ENCODE peak calls at places on chromosomes 3 and 15, in nine cellular contexts. Z is lower lobe of right lung, M is Peyer's patch, A is lower leg skin, E is cardiac fibroblast, B is heart right ventricle, Y is foreskin fibroblast, U is HepG2, V is PC-3. O is an unnamed sample.

GRCh38 chr3:48966876-48967361 is 23.1 kb upstream of the P4HTM start:
- DNase-seq in Z (no peak), M (no peak), A (peak), E (no peak), B (no peak), Y (no peak), U (no peak), V (no peak), O (no peak)

GRCh38 chr15:90203922-90204321 is 2.8 kb downstream of the SEMA4B start:
- DNase-seq in Z (no peak), M (no peak), A (no peak), E (peak), B (no peak), Y (no peak), U (no peak), V (no peak), O (no peak)

GRCh38 chr3:42728056-42728455 is 25.5 kb upstream of the HHATL start:
- DNase-seq in Z (no peak), M (no peak), A (peak), E (no peak), B (peak), Y (no peak), U (no peak), V (no peak), O (no peak)

GRCh38 chr3:192445768-192446644 is 281.3 kb downstream of the FGF12 start:
- DNase-seq in Z (no peak), M (no peak), A (no peak), E (no peak), B (no peak), Y (no peak), U (no peak), V (no peak), O (peak)

GRCh38 chr3:127350172-127351050 is 62.6 kb upstream of the PRR20G start:
- DNase-seq in Z (no peak), M (no peak), A (no peak), E (no peak), B (no peak), Y (no peak), U (no peak), V (no peak), O (no peak)

GRCh38 chr15:88704791-88705768 is 66.3 kb downstream of the ISG20 start:
- DNase-seq in Z (no peak), M (no peak), A (peak), E (peak), B (peak), Y (peak), U (no peak), V (no peak), O (no peak)

GRCh38 chr15:77659350-77660321 is 26.9 kb upstream of the LINGO1 start:
- DNase-seq in Z (peak), M (peak), A (no peak), E (peak), B (peak), Y (peak), U (peak), V (peak), O (peak)

GRCh38 chr3:179933079-179933478 is 103.7 kb downstream of the PEX5L start:
- DNase-seq in Z (no peak), M (no peak), A (no peak), E (no peak), B (no peak), Y (no peak), U (no peak), V (no peak), O (no peak)

GRCh38 chr15:27990411-27991338 is 108.4 kb downstream of the OCA2 start:
- DNase-seq in Z (no peak), M (no peak), A (no peak), E (no peak), B (no peak), Y (no peak), U (no peak), V (no peak), O (no peak)

GRCh38 chr3:156158656-156159295 is 38.4 kb downstream of the KCNAB1 start:
- DNase-seq in Z (no peak), M (no peak), A (no peak), E (no peak), B (no peak), Y (no peak), U (no peak), V (no peak), O (no peak)

GRCh38 chr15:40929730-40930429 is 740 bp downstream of the DLL4 start:
- DNase-seq in Z (peak), M (peak), A (no peak), E (peak), B (no peak), Y (peak), U (no peak), V (peak), O (no peak)

GRCh38 chr3:54826255-54826691 is 101.6 kb downstream of the LRTM1 start:
- DNase-seq in Z (no peak), M (no peak), A (no peak), E (no peak), B (no peak), Y (peak), U (no peak), V (no peak), O (no peak)

GRCh38 chr15:65550681-65551098 is 20.4 kb downstream of the HACD3 start:
- DNase-seq in Z (no peak), M (no peak), A (no peak), E (peak), B (no peak), Y (no peak), U (no peak), V (no peak), O (no peak)

GRCh38 chr3:147410126-147410517 is 957 bp downstream of the ZIC1 start:
- DNase-seq in Z (no peak), M (no peak), A (peak), E (no peak), B (no peak), Y (no peak), U (no peak), V (no peak), O (no peak)

GRCh38 chr15:73906346-73907017 is 19.8 kb upstream of the LOXL1 start:
- DNase-seq in Z (peak), M (peak), A (no peak), E (peak), B (no peak), Y (peak), U (no peak), V (no peak), O (no peak)

GRCh38 chr15:74794248-74794969 is 12.5 kb downstream of the CSK start:
- DNase-seq in Z (no peak), M (no peak), A (no peak), E (no peak), B (no peak), Y (no peak), U (no peak), V (no peak), O (no peak)

GRCh38 chr15:38225381-38225780 is 27.3 kb upstream of the SPRED1 start:
- DNase-seq in Z (no peak), M (no peak), A (no peak), E (no peak), B (no peak), Y (no peak), U (no peak), V (no peak), O (peak)

GRCh38 chr15:82551646-82552247 is 11.5 kb upstream of the RPS17 start:
- DNase-seq in Z (no peak), M (no peak), A (no peak), E (no peak), B (no peak), Y (no peak), U (no peak), V (peak), O (peak)

GRCh38 chr3:128174645-128175590 is 21.6 kb downstream of the EEFSEC start:
- DNase-seq in Z (no peak), M (no peak), A (peak), E (peak), B (no peak), Y (no peak), U (no peak), V (no peak), O (no peak)

GRCh38 chr3:48918388-48919214 is at the start of gene ARIH2:
- DNase-seq in Z (peak), M (peak), A (peak), E (peak), B (peak), Y (peak), U (peak), V (peak), O (peak)

GRCh38 chr3:46578973-46579755 is 13.1 kb upstream of the LRRC2 start:
- DNase-seq in Z (no peak), M (no peak), A (no peak), E (no peak), B (no peak), Y (no peak), U (peak), V (no peak), O (no peak)

GRCh38 chr3:38011111-38011510 is 18.3 kb downstream of the PLCD1 start:
- DNase-seq in Z (peak), M (peak), A (no peak), E (no peak), B (no peak), Y (no peak), U (no peak), V (no peak), O (no peak)

GRCh38 chr3:183638092-183638644 is 2.7 kb downstream of the KLHL24 start:
- DNase-seq in Z (no peak), M (no peak), A (no peak), E (no peak), B (no peak), Y (no peak), U (no peak), V (peak), O (no peak)

GRCh38 chr15:36422631-36423030 is 156.8 kb upstream of the CDIN1 start:
- DNase-seq in Z (no peak), M (no peak), A (no peak), E (no peak), B (no peak), Y (no peak), U (peak), V (no peak), O (no peak)

GRCh38 chr3:189365609-189366564 is 194.1 kb downstream of the TPRG1 start:
- DNase-seq in Z (no peak), M (no peak), A (no peak), E (peak), B (no peak), Y (no peak), U (no peak), V (no peak), O (no peak)

GRCh38 chr15:77818484-77819270 is 186.0 kb upstream of the LINGO1 start:
- DNase-seq in Z (no peak), M (no peak), A (no peak), E (no peak), B (no peak), Y (no peak), U (no peak), V (no peak), O (no peak)

GRCh38 chr3:60147249-60147648 is 1097.4 kb upstream of the CFAP20DC start:
- DNase-seq in Z (no peak), M (no peak), A (no peak), E (no peak), B (no peak), Y (no peak), U (no peak), V (no peak), O (no peak)

GRCh38 chr3:141575879-141576743 is 89.3 kb downstream of the RASA2 start:
- DNase-seq in Z (no peak), M (no peak), A (no peak), E (peak), B (no peak), Y (no peak), U (peak), V (peak), O (no peak)

GRCh38 chr15:67884514-67885225 is 44.8 kb upstream of the RNU6-1 start:
- DNase-seq in Z (peak), M (peak), A (peak), E (peak), B (peak), Y (peak), U (peak), V (peak), O (peak)

GRCh38 chr3:69294014-69294771 is 91.7 kb downstream of the FRMD4B start:
- DNase-seq in Z (no peak), M (no peak), A (no peak), E (peak), B (no peak), Y (no peak), U (no peak), V (peak), O (peak)

GRCh38 chr3:29552036-29552435 is 271.2 kb downstream of the RBMS3 start:
- DNase-seq in Z (no peak), M (no peak), A (no peak), E (peak), B (no peak), Y (no peak), U (no peak), V (no peak), O (no peak)

DNA sequence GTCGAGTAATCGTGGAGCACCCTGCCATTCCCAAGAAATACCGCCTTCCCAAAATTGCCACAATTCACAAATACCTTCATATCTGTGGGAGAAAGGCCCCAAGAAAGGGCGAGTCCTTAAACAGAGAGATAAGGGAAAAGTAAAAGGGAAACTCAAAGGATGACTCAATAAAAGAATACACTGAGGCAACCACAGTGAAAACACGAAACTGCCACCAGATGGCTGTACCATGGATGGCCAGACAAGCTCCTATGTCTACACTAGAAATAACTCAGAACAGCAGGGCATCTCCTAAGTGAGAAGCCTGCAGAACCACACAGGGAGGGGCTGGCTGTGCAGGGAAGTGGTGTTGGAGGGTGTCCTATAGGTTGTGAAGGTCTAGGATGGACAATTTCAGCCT is 25.0 kb downstream of the SRGAP3 start:
- DNase-seq in Z (no peak), M (no peak), A (no peak), E (peak), B (no peak), Y (no peak), U (no peak), V (peak), O (no peak)
- TF ChIP-seq CTCF in Z (no peak), M (no peak), A (no peak), E (no peak), B (no peak), Y (no peak), U (no peak), V (peak), O (peak)

GRCh38 chr15:100041380-100041779 is 300.4 kb downstream of the ADAMTS17 start:
- DNase-seq in Z (no peak), M (no peak), A (no peak), E (no peak), B (no peak), Y (no peak), U (no peak), V (no peak), O (no peak)
- TF ChIP-seq CTCF in Z (no peak), M (no peak), A (no peak), E (no peak), B (no peak), Y (no peak), U (no peak), V (no peak), O (no peak)

GRCh38 chr15:45134682-45135604 is 5.1 kb downstream of the DUOX1 start:
- DNase-seq in Z (peak), M (no peak), A (no peak), E (no peak), B (no peak), Y (no peak), U (no peak), V (no peak), O (no peak)
- TF ChIP-seq CTCF in Z (no peak), M (peak), A (no peak), E (no peak), B (peak), Y (no peak), U (no peak), V (no peak), O (no peak)

GRCh38 chr15:54941417-54941816 is 255.3 kb downstream of the RSL24D1 start:
- DNase-seq in Z (no peak), M (no peak), A (no peak), E (no peak), B (no peak), Y (no peak), U (no peak), V (no peak), O (no peak)
- TF ChIP-seq CTCF in Z (no peak), M (no peak), A (no peak), E (no peak), B (no peak), Y (no peak), U (no peak), V (no peak), O (no peak)

DNA sequence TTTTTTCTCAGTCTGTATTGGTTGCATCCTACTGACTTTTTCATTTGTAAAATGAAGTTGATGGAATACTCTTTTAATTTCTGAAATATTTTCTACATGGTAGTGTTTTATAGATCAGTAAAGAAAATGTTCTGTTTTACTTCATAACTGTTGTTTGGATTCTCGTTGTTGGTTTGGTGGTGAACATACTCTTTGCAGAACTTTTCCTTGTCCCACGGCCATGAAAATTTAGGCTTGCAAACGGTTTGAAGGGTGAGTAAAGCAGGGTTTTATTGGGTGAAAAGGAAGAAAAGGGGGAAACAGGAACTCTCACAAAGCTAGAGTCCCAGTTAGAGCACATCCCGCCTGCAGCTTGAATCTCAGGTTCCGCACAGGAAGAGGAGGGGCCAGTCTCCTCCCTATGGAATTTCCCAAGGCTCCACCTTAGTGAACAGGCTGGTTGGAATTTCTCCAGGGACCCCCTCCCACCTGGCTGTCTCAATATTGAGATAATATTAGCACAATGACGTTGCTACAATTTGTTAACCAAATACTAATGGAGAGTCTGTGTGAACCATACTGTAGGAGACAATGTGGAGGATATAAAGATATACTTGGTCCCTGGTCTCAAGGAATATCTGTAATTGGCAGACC is 5.6 kb downstream of the PDCD6IP start:
- DNase-seq in Z (no peak), M (no peak), A (no peak), E (no peak), B (no peak), Y (no peak), U (peak), V (peak), O (no peak)
- TF ChIP-seq CTCF in Z (no peak), M (no peak), A (no peak), E (no peak), B (no peak), Y (no peak), U (no peak), V (no peak), O (no peak)